ENCODE peak calls at places on chromosomes 4 and X, in five cellular contexts. K is foreskin fibroblast, W is astrocyte, S is left lung, J is BJ. X is an unnamed sample.

GRCh38 chr4:2511645-2512131 is 24.8 kb upstream of the FAM193A start:
- DNase-seq in K (no peak), W (no peak), S (no peak), J (no peak), X (no peak)

GRCh38 chrX:103384672-103385071 is 8.3 kb downstream of the BEX3 start:
- DNase-seq in K (no peak), W (no peak), S (no peak), J (no peak), X (no peak)

GRCh38 chrX:46860536-46860935 is 23.7 kb downstream of the RP2 start:
- DNase-seq in K (no peak), W (no peak), S (no peak), J (no peak), X (no peak)

GRCh38 chrX:100995469-100995868 is 26.0 kb downstream of the ARL13A start:
- DNase-seq in K (peak), W (peak), S (no peak), J (peak), X (peak)

GRCh38 chr4:163173713-163174112 is 7.0 kb upstream of the NAF1 start:
- DNase-seq in K (no peak), W (no peak), S (no peak), J (no peak), X (no peak)

GRCh38 chr4:77619408-77619807 is 13.8 kb downstream of the CXCL13 start:
- DNase-seq in K (peak), W (no peak), S (no peak), J (no peak), X (no peak)

GRCh38 chrX:102768984-102769761 is 48.6 kb downstream of the GPRASP3 start:
- DNase-seq in K (peak), W (peak), S (peak), J (peak), X (peak)

GRCh38 chr4:169098969-169099685 is 89.1 kb upstream of the CBR4 start:
- DNase-seq in K (no peak), W (no peak), S (no peak), J (no peak), X (no peak)

GRCh38 chrX:107485019-107485418 is 35.6 kb downstream of the FRMPD3 start:
- DNase-seq in K (no peak), W (peak), S (no peak), J (no peak), X (no peak)

GRCh38 chrX:76407795-76408194 is 19.7 kb upstream of the MAGEE1 start:
- DNase-seq in K (no peak), W (no peak), S (no peak), J (no peak), X (no peak)

GRCh38 chr4:176357359-176358082 is 37.8 kb downstream of the SPCS3 start:
- DNase-seq in K (peak), W (no peak), S (no peak), J (no peak), X (no peak)

GRCh38 chr4:103075435-103075893 is 1.1 kb downstream of the SLC9B2 start:
- DNase-seq in K (peak), W (peak), S (no peak), J (no peak), X (peak)

GRCh38 chr4:6875431-6875831 is 34.2 kb upstream of the TBC1D14 start:
- DNase-seq in K (no peak), W (no peak), S (peak), J (no peak), X (no peak)

GRCh38 chr4:171235516-171235915 is 577.7 kb upstream of the GALNTL6 start:
- DNase-seq in K (no peak), W (no peak), S (no peak), J (no peak), X (no peak)

GRCh38 chr4:6953751-6954380 is 44.2 kb downstream of the TBC1D14 start:
- DNase-seq in K (peak), W (peak), S (peak), J (peak), X (peak)

GRCh38 chr4:121760205-121760604 is 4.8 kb downstream of the SMIM43 start:
- DNase-seq in K (no peak), W (no peak), S (no peak), J (no peak), X (no peak)

GRCh38 chrX:154734101-154734781 is 16.6 kb downstream of the GAB3 start:
- DNase-seq in K (peak), W (peak), S (peak), J (no peak), X (no peak)

GRCh38 chr4:31104033-31104432 is 383.9 kb downstream of the PCDH7 start:
- DNase-seq in K (no peak), W (peak), S (no peak), J (no peak), X (no peak)

GRCh38 chrX:117397846-117398245 is 718.8 kb downstream of the KLHL13 start:
- DNase-seq in K (peak), W (no peak), S (no peak), J (no peak), X (no peak)

GRCh38 chr4:118288097-118288496 is 64.7 kb downstream of the PRSS12 start:
- DNase-seq in K (peak), W (no peak), S (no peak), J (no peak), X (no peak)

GRCh38 chrX:146109362-146109761 is 291.7 kb downstream of the SLITRK2 start:
- DNase-seq in K (no peak), W (no peak), S (no peak), J (no peak), X (no peak)

GRCh38 chr4:97952763-97953162 is 190.5 kb downstream of the STPG2 start:
- DNase-seq in K (no peak), W (no peak), S (no peak), J (no peak), X (no peak)

GRCh38 chrX:6226053-6226645 is 2.5 kb downstream of the NLGN4X start:
- DNase-seq in K (peak), W (no peak), S (no peak), J (no peak), X (no peak)

GRCh38 chrX:76915836-76916235 is 488.3 kb downstream of the MAGEE1 start:
- DNase-seq in K (no peak), W (no peak), S (no peak), J (no peak), X (no peak)

GRCh38 chr4:82705881-82706280 is 92.7 kb downstream of the SCD5 start:
- DNase-seq in K (no peak), W (peak), S (no peak), J (peak), X (no peak)

GRCh38 chrX:71941771-71942170 is 31.1 kb downstream of the NHSL2 start:
- DNase-seq in K (peak), W (peak), S (no peak), J (no peak), X (no peak)

GRCh38 chr4:81724925-81725329 is 253.2 kb upstream of the RASGEF1B start:
- DNase-seq in K (no peak), W (no peak), S (peak), J (no peak), X (peak)

GRCh38 chr4:4608214-4608537 is 66.3 kb upstream of the STX18 start:
- DNase-seq in K (no peak), W (no peak), S (no peak), J (no peak), X (no peak)

GRCh38 chr4:56229947-56230346 is 157.3 kb downstream of the AASDH start:
- DNase-seq in K (no peak), W (no peak), S (no peak), J (no peak), X (no peak)

GRCh38 chrX:38939067-38939466 is 137.8 kb downstream of the MID1IP1 start:
- DNase-seq in K (peak), W (peak), S (no peak), J (no peak), X (no peak)

GRCh38 chrX:2610246-2611170 is 80.6 kb upstream of the CD99 start:
- DNase-seq in K (peak), W (no peak), S (no peak), J (no peak), X (no peak)

GRCh38 chr4:134320048-134320447 is 118.5 kb upstream of the PABPC4L start:
- DNase-seq in K (no peak), W (peak), S (no peak), J (no peak), X (no peak)

GRCh38 chr4:163492951-163493504 is 1.5 kb upstream of the TMA16 start:
- DNase-seq in K (peak), W (no peak), S (no peak), J (no peak), X (no peak)

GRCh38 chrX:103398321-103398937 is 22.1 kb downstream of the BEX3 start:
- DNase-seq in K (peak), W (peak), S (no peak), J (peak), X (no peak)

GRCh38 chr4:108829981-108830492 is 67.2 kb upstream of the ETNPPL start:
- DNase-seq in K (peak), W (no peak), S (no peak), J (no peak), X (no peak)

GRCh38 chrX:119236599-119237525 is 777 bp downstream of the PGRMC1 start:
- DNase-seq in K (peak), W (peak), S (no peak), J (no peak), X (no peak)

DNA sequence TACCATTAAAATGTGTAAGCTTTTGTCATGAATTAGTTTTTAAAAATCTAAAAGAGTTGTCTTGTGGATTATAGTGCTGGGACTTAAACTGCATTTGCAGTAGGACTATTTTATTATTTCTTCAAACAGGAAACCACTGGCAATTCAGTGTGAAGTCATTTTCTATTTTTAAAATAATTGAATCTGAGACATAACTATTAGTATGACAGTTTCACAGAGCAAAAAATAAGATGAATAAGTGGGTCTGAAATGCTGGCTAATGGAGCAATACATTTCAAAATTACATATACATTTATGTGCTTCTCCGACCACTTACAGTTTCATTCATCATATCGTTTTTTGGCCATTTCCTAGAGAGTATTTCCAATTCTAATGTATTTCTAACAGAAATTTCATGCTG is 75.3 kb upstream of the RAPGEF2 start:
- DNase-seq in K (no peak), W (no peak), S (no peak), J (no peak), X (no peak)
- H3K4me3 ChIP-seq in K (no peak), W (no peak), S (no peak), J (no peak), X (no peak)

GRCh38 chr4:45004847-45005565 is 278.6 kb upstream of the GNPDA2 start:
- DNase-seq in K (no peak), W (peak), S (no peak), J (no peak), X (no peak)
- TF ChIP-seq CTCF in K (no peak), W (no peak), S (no peak), J (no peak), X (no peak)

GRCh38 chr4:53592686-53593641 is 1.7 kb upstream of the LNX1 start:
- DNase-seq in K (no peak), W (peak), S (peak), J (no peak), X (no peak)

GRCh38 chr4:53591372-53591892 is at the start of gene LNX1:
- DNase-seq in K (no peak), W (no peak), S (peak), J (no peak), X (no peak)

GRCh38 chr4:53589511-53589910 is 1.8 kb downstream of the LNX1 start:
- DNase-seq in K (no peak), W (no peak), S (no peak), J (no peak), X (no peak)

GRCh38 chr4:53593765-53594164 is 2.5 kb upstream of the LNX1 start:
- DNase-seq in K (no peak), W (no peak), S (no peak), J (no peak), X (no peak)

DNA sequence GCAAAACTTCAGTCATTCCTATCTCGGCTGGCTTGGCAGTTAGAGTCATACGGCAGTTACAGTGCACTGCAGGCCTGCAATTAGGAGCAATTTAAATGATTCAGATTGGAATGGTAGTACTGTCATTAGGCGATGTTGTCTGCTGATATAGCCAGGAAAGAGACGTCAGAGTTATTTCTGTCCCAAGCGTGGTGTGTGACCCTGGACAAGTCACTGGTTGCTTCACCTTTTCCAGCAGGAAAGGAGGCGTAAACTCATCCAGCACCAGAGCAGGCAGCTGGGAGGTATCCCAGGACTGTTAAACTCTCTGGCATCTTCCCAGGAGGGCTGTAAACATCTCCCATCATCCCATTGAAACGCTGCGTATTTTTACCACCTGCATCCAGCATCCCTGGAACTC is 842 bp upstream of the LNX1 start:
- DNase-seq in K (no peak), W (peak), S (no peak), J (no peak), X (no peak)
- H3K4me3 ChIP-seq in K (no peak), W (no peak), S (peak), J (no peak), X (no peak)

GRCh38 chrX:23623797-23624196 is 43.5 kb upstream of the PRDX4 start:
- DNase-seq in K (no peak), W (no peak), S (no peak), J (no peak), X (no peak)

GRCh38 chrX:23631136-23631535 is 36.2 kb upstream of the PRDX4 start:
- DNase-seq in K (peak), W (peak), S (no peak), J (no peak), X (no peak)

GRCh38 chrX:23621621-23622265 is 45.5 kb upstream of the PRDX4 start:
- DNase-seq in K (no peak), W (no peak), S (no peak), J (no peak), X (no peak)

GRCh38 chrX:23626651-23627050 is 40.6 kb upstream of the PRDX4 start:
- DNase-seq in K (no peak), W (no peak), S (no peak), J (no peak), X (no peak)
- TF ChIP-seq CTCF in K (no peak), W (no peak), S (no peak), J (no peak), X (peak)

GRCh38 chr4:25021206-25021605 is 9.5 kb downstream of the LGI2 start:
- DNase-seq in K (no peak), W (no peak), S (no peak), J (no peak), X (no peak)
- H3K4me3 ChIP-seq in K (no peak), W (no peak), S (no peak), J (no peak), X (no peak)

DNA sequence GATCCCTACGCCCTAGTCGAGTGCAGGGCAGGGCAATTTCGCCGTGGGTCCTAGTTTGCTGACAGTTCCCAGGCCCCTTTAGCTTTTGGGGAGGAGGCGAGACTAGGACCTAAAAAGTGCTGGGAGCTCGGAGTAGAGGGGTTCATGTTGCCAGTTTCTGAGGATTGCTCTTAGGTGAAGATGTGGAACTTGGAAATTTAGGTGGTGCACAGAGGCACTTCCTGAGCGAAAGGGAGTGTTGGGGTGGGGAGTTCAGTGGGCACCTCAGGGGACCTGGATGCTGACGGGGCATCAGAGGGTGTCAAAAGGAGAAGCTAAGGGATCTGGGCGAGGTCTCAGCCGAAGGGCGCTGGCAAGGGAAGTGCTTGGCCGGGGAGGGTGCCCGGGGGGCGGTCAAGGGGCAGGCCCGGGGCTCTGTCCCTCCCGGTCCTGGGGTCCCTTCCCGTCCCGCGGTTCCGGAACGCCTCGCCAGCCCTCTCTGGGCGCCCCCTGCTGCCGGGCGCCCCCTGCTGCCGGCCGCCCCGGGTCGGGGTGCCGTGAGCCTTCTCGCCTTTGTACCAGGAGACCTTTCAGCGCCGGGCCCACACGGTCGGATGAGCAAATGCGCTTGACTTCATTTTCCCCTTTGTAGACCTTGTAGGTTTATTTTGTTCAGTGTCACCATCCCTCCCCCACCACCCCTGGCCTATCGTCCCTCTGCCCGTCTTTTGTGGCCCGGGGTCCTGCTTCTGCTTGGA is 3.0 kb upstream of the PHOX2B start:
- DNase-seq in K (no peak), W (no peak), S (no peak), J (no peak), X (no peak)
- TF ChIP-seq CTCF in K (peak), W (no peak), S (no peak), J (peak), X (peak)

GRCh38 chrX:20347486-20347885 is 80.8 kb upstream of the RPS6KA3 start:
- DNase-seq in K (no peak), W (peak), S (no peak), J (no peak), X (no peak)

GRCh38 chrX:20352935-20353336 is 86.2 kb upstream of the RPS6KA3 start:
- DNase-seq in K (no peak), W (no peak), S (no peak), J (no peak), X (no peak)

GRCh38 chrX:20350598-20350997 is 83.9 kb upstream of the RPS6KA3 start:
- DNase-seq in K (no peak), W (no peak), S (no peak), J (no peak), X (no peak)

GRCh38 chrX:20352504-20352903 is 85.8 kb upstream of the RPS6KA3 start:
- DNase-seq in K (no peak), W (no peak), S (no peak), J (no peak), X (no peak)

DNA sequence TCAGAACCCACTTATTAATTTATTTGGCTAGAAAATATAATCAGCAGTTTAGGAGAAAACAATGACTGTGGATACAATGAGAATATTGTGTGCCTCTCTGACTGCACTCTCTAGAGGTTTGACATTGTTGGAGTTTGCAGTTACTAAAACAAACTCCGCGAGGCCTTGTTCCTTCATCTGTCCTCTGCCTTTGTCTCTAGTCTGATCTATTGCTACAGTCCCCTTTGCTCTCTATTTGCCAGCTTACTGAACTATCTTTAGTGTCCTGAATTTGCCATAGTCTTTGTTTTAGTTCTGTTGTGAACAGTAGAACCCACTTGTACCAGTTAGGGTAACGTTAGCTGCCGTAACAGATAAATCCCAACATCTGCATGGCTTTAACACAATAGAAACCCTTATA is 81.4 kb upstream of the RPS6KA3 start:
- DNase-seq in K (no peak), W (no peak), S (no peak), J (no peak), X (no peak)
- H3K4me3 ChIP-seq in K (no peak), W (no peak), S (no peak), J (no peak), X (no peak)

DNA sequence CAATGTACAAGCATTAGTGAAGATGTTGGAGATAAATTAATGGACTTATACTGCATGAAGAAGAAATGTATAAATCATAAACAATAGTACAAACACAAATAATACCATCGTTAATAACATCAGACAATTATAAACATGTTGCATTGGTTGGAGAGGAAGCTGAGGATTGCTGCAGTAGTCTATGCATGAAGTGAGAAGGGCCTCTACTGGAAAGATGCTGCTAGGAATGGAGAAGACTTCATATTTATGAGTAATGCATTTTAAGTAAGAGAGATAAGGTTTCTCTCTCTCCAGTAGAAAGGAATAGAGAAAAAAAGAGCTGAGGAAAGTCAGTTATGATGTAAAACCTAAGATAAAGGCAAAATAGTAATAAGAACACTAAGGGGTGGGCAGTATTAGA is 247.8 kb downstream of the GRID2 start:
- DNase-seq in K (no peak), W (no peak), S (no peak), J (no peak), X (no peak)
- TF ChIP-seq CTCF in K (no peak), W (no peak), S (no peak), J (no peak), X (no peak)

GRCh38 chr4:89838005-89838404 is 1.0 kb upstream of the SNCA start:
- DNase-seq in K (peak), W (no peak), S (no peak), J (no peak), X (no peak)
- H3K4me3 ChIP-seq in K (no peak), W (peak), S (peak), J (no peak), X (peak)